ENCODE peak calls at places on chromosomes 11 and 22, in five cellular contexts. V is NCI-H1105; I is GM13977; W is activated CD4-positive, alpha-beta T cell treated with anti-CD3 and anti-CD28 coated beads, Interleukin-2, amount 50 U/mL, for 48 hours; O is HAP-1. C is an unnamed sample.

GRCh38 chr22:35480143-35480542 is 60.5 kb upstream of the RASD2 start:
- DNase-seq in I (no peak), O (no peak), W (no peak), V (no peak), C (no peak)

GRCh38 chr22:50576070-50576469 is 2.2 kb downstream of the CPT1B start:
- DNase-seq in I (no peak), W (no peak), O (peak), V (no peak), C (no peak)

GRCh38 chr22:45870011-45870410 is 107.0 kb downstream of the WNT7B start:
- DNase-seq in V (no peak), W (no peak), O (no peak), I (no peak), C (no peak)

GRCh38 chr11:47506363-47506762 is 46.6 kb downstream of the CELF1 start:
- DNase-seq in O (no peak), W (no peak), V (no peak), I (no peak), C (no peak)

GRCh38 chr11:17014774-17015638 is 792 bp upstream of the PLEKHA7 start:
- DNase-seq in O (peak), I (peak), V (peak), W (peak), C (no peak)

GRCh38 chr22:49210606-49211005 is 617.1 kb downstream of the BRD1 start:
- DNase-seq in O (no peak), W (no peak), I (no peak), V (no peak), C (no peak)

GRCh38 chr11:12724301-12725046 is 50.3 kb downstream of the TEAD1 start:
- DNase-seq in I (no peak), V (peak), W (no peak), O (peak), C (peak)

GRCh38 chr22:49613108-49613507 is 214.6 kb downstream of the BRD1 start:
- DNase-seq in I (no peak), V (no peak), W (no peak), O (no peak), C (no peak)

GRCh38 chr11:130827697-130828377 is 88.4 kb downstream of the SNX19 start:
- DNase-seq in V (no peak), O (no peak), I (peak), W (peak), C (peak)

GRCh38 chr11:130197386-130198035 is 37.9 kb downstream of the ST14 start:
- DNase-seq in I (no peak), V (no peak), W (no peak), O (no peak), C (no peak)

GRCh38 chr22:44918166-44918924 is 91.5 kb downstream of the PHF21B start:
- DNase-seq in V (no peak), W (no peak), I (no peak), O (no peak), C (no peak)

GRCh38 chr11:68968306-68969255 is 12.2 kb downstream of the MRGPRD start:
- DNase-seq in V (no peak), O (no peak), W (no peak), I (no peak), C (no peak)

GRCh38 chr11:48087422-48087821 is 107.1 kb downstream of the PTPRJ start:
- DNase-seq in O (no peak), V (no peak), I (no peak), W (no peak), C (no peak)

GRCh38 chr11:20353829-20354434 is 9.6 kb upstream of the HTATIP2 start:
- DNase-seq in I (peak), W (no peak), V (peak), O (peak), C (no peak)

GRCh38 chr22:26981111-26981510 is 323.7 kb downstream of the MIAT start:
- DNase-seq in W (no peak), V (no peak), O (no peak), I (no peak), C (no peak)

GRCh38 chr11:17967661-17968060 is 45.2 kb downstream of the SERGEF start:
- DNase-seq in W (no peak), O (no peak), I (no peak), V (no peak), C (no peak)

GRCh38 chr11:70333206-70333605 is 62.7 kb downstream of the PPFIA1 start:
- DNase-seq in V (no peak), W (no peak), I (no peak), O (no peak), C (no peak)

GRCh38 chr11:115178705-115179104 is 325.5 kb downstream of the CADM1 start:
- DNase-seq in W (no peak), O (no peak), I (no peak), V (no peak), C (no peak)

GRCh38 chr11:113151502-113151901 is 162.9 kb upstream of the TTC12 start:
- DNase-seq in W (no peak), O (no peak), V (no peak), I (no peak), C (no peak)

GRCh38 chr11:128187377-128187776 is 400.0 kb downstream of the ETS1 start:
- DNase-seq in O (no peak), I (no peak), V (no peak), W (no peak), C (no peak)

GRCh38 chr11:28559497-28559896 is 451.3 kb downstream of the METTL15 start:
- DNase-seq in I (no peak), V (no peak), O (no peak), W (no peak), C (no peak)

GRCh38 chr11:67732045-67732787 is 57.8 kb upstream of the ALDH3B2 start:
- DNase-seq in I (peak), W (peak), O (peak), V (no peak), C (no peak)

GRCh38 chr11:119172513-119172912 is 4.0 kb downstream of the NLRX1 start:
- DNase-seq in W (no peak), O (no peak), V (no peak), I (no peak), C (no peak)

GRCh38 chr11:44797886-44798683 is 71.3 kb downstream of the TSPAN18 start:
- DNase-seq in V (no peak), I (no peak), W (no peak), O (peak), C (peak)

GRCh38 chr11:773425-773824 is 3.9 kb downstream of the GATD1 start:
- DNase-seq in O (no peak), I (no peak), V (no peak), W (no peak), C (no peak)

GRCh38 chr11:69234740-69235710 is 58.9 kb upstream of the MYEOV start:
- DNase-seq in V (no peak), I (no peak), O (no peak), W (no peak), C (no peak)

GRCh38 chr11:119484741-119485605 is 62.0 kb upstream of the THY1 start:
- DNase-seq in O (no peak), I (no peak), W (no peak), V (no peak), C (no peak)

GRCh38 chr11:20388096-20389055 is 860 bp downstream of the PRMT3 start:
- DNase-seq in I (peak), V (no peak), W (no peak), O (peak), C (no peak)

GRCh38 chr22:19121631-19122142 is 525 bp downstream of the DGCR2 start:
- DNase-seq in I (peak), W (peak), V (peak), O (peak), C (no peak)

GRCh38 chr11:33406241-33406640 is 149.1 kb downstream of the HIPK3 start:
- DNase-seq in O (no peak), W (no peak), V (no peak), I (no peak), C (no peak)

GRCh38 chr11:119480375-119481020 is 57.5 kb upstream of the THY1 start:
- DNase-seq in W (no peak), O (no peak), I (no peak), V (no peak), C (no peak)

GRCh38 chr11:68684385-68685356 is at the start of gene GAL:
- DNase-seq in V (no peak), W (peak), I (no peak), O (no peak), C (no peak)

GRCh38 chr11:19455731-19456130 is 215.0 kb upstream of the E2F8 start:
- DNase-seq in V (no peak), O (no peak), I (no peak), W (no peak), C (no peak)

GRCh38 chr11:127252321-127252720 is 251.8 kb upstream of the KIRREL3 start:
- DNase-seq in I (peak), O (no peak), V (no peak), W (no peak), C (no peak)

C was measured in iPS DF 19.7.